ENCODE peak calls at places on chromosomes 5 and 9, in five cellular contexts. One of them, this sample, is unnamed.
A peak's percentile ranks its signal among the peaks of the same experiment; 100 is the strongest.

GRCh38 chr5:170338933-170339779 is 41.6 kb upstream of the LCP2 start:
- DNase-seq in IMR-90: no peak
- DNase-seq in A549: no peak
- DNase-seq in GM12878: no peak
- DNase-seq in K562: peak; percentile 51
- DNase-seq in this sample: no peak

GRCh38 chr5:777756-778161 is 6.8 kb downstream of the ZDHHC11B start:
- DNase-seq in IMR-90: no peak
- DNase-seq in A549: no peak
- DNase-seq in GM12878: no peak
- DNase-seq in K562: peak; percentile 84
- DNase-seq in this sample: no peak

GRCh38 chr5:137876101-137876500 is 8.4 kb downstream of the MYOT start:
- DNase-seq in IMR-90: no peak
- DNase-seq in A549: no peak
- DNase-seq in GM12878: no peak
- DNase-seq in K562: no peak
- DNase-seq in this sample: no peak

GRCh38 chr9:129714393-129715051 is 38.3 kb downstream of the PTGES start:
- DNase-seq in IMR-90: no peak
- DNase-seq in A549: no peak
- DNase-seq in GM12878: no peak
- DNase-seq in K562: no peak
- DNase-seq in this sample: no peak

GRCh38 chr5:59040804-59041201 is 457.9 kb downstream of the RAB3C start:
- DNase-seq in IMR-90: no peak
- DNase-seq in A549: no peak
- DNase-seq in GM12878: no peak
- DNase-seq in K562: no peak
- DNase-seq in this sample: no peak

GRCh38 chr5:115543931-115544370 is 624 bp downstream of the FEM1C start:
- DNase-seq in IMR-90: peak; percentile 53
- DNase-seq in A549: no peak
- DNase-seq in GM12878: no peak
- DNase-seq in K562: no peak
- DNase-seq in this sample: peak; percentile 29

GRCh38 chr9:121640076-121640475 is 11.4 kb upstream of the DAB2IP start:
- DNase-seq in IMR-90: peak; percentile 17
- DNase-seq in A549: peak; percentile 59
- DNase-seq in GM12878: no peak
- DNase-seq in K562: peak; percentile 71
- DNase-seq in this sample: peak; percentile 50

GRCh38 chr5:83496626-83497025 is 25.1 kb downstream of the VCAN start:
- DNase-seq in IMR-90: no peak
- DNase-seq in A549: no peak
- DNase-seq in GM12878: no peak
- DNase-seq in K562: no peak
- DNase-seq in this sample: no peak

GRCh38 chr9:75788006-75788634 is 102.4 kb upstream of the PCSK5 start:
- DNase-seq in IMR-90: no peak
- DNase-seq in A549: no peak
- DNase-seq in GM12878: no peak
- DNase-seq in K562: no peak
- DNase-seq in this sample: no peak

GRCh38 chr9:68844623-68845612 is 139.9 kb downstream of the PIP5K1B start:
- DNase-seq in IMR-90: peak; percentile 8
- DNase-seq in A549: peak; percentile 16
- DNase-seq in GM12878: no peak
- DNase-seq in K562: peak; percentile 33
- DNase-seq in this sample: peak; percentile 25

GRCh38 chr9:70679845-70680244 is 265.4 kb upstream of the KLF9 start:
- DNase-seq in IMR-90: peak; percentile 1
- DNase-seq in A549: no peak
- DNase-seq in GM12878: no peak
- DNase-seq in K562: no peak
- DNase-seq in this sample: no peak

GRCh38 chr5:107456281-107456715 is 214.4 kb downstream of the EFNA5 start:
- DNase-seq in IMR-90: peak; percentile 31
- DNase-seq in A549: no peak
- DNase-seq in GM12878: peak; percentile 79
- DNase-seq in K562: no peak
- DNase-seq in this sample: no peak

GRCh38 chr5:115414406-115415142 is 118.1 kb upstream of the CCDC112 start:
- DNase-seq in IMR-90: peak; percentile 99
- DNase-seq in A549: no peak
- DNase-seq in GM12878: no peak
- DNase-seq in K562: no peak
- DNase-seq in this sample: no peak

GRCh38 chr5:41143124-41143523 is 70.2 kb downstream of the C6 start:
- DNase-seq in IMR-90: no peak
- DNase-seq in A549: no peak
- DNase-seq in GM12878: no peak
- DNase-seq in K562: no peak
- DNase-seq in this sample: no peak

DNA sequence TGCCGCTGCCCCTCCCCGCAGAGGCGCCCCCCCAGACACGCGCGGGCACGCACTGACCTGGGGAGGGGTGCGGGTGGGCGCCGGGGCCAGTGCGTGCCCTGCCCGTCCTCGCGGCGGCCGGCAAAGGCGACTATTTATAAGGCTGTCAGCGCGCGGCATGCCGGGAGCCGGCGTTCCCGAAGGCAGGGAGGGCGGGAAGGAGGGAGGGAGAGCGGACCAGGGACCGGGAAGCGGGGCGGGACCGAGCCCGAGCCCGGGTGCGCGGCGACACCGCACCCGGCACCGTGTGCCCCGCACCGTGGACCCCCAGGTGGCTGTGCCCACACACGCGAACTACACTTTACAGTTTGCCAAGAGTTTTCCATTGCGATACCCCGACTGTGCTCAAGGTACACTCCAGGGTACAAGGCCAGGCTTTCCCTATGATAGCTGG is at the start of gene AK1:
- DNase-seq in IMR-90: peak; percentile 37
- DNase-seq in A549: no peak
- DNase-seq in GM12878: no peak
- DNase-seq in K562: peak; percentile 80
- DNase-seq in this sample: no peak
- TF ChIP-seq POLR2A in IMR-90: peak; percentile 42
- TF ChIP-seq POLR2A in A549: peak; percentile 59
- TF ChIP-seq POLR2A in GM12878: no peak
- TF ChIP-seq POLR2A in K562: peak; percentile 55
- TF ChIP-seq POLR2A in this sample: no peak

DNA sequence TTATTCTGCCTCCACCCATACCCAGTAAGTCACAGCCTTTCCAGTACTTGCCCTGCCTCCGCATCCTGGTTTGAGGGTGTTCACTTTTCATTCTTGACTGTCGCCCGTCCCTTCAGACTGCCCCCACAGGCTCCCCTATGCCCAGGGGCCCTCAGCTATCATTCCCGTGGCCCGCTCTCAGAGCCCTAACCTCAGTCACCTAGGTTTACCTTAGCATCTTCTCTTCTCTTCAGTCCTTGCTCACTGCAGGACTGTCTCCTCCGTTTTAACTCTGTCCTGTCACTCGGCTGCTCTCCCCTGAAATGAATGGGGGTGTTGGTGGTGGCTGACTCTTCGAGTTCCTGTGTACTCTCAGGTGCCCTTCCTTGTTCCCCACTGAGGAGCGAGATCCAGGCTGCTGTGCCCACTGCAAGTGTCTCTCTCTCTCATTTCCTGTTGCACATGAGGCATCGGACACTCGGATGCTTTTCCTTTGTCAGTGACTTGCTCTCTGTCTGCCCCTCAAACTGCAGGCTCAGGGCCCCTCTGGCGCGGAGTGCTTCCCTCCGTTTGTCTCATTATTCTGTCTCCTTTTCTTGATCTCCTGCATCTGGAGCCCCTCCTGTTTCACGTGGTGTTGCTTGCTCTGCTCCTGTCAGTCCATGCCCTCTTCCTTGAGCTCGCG is 89.8 kb downstream of the CACNA1B start:
- DNase-seq in IMR-90: no peak
- DNase-seq in A549: no peak
- DNase-seq in GM12878: no peak
- DNase-seq in K562: no peak
- DNase-seq in this sample: no peak
- TF ChIP-seq SMC3 in IMR-90: no peak
- TF ChIP-seq SMC3 in A549: no peak
- TF ChIP-seq SMC3 in GM12878: no peak
- TF ChIP-seq SMC3 in K562: no peak
- TF ChIP-seq SMC3 in this sample: no peak

DNA sequence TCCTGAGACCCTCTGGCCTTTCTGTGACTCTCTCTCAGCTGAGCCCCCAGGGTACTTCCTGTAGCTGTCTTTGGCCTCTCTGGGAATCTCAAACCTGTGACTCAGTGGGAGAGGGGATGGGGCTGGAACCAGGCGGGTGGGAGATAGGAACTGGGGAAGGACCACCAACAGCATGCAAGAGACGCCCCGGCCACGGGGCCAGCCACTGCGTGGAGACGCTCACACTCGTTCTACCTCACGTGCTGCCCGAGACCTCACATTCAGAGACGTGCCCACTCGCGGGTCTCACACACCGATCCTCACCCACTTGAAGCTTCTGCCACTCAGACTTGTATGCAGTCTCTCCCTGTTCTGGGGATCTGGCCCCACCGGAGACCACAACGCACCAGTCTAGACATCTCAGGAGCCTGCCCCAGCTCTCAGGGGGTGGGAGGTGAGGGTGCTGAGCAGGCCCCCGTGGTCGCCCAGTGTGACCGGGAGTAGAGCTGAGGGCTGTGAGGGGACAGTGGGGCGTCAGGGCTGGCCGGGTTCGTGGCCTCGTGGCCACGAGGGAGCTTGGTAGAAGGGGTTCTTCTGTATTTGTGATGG is 13.8 kb downstream of the GPRIN1 start:
- DNase-seq in IMR-90: no peak
- DNase-seq in A549: no peak
- DNase-seq in GM12878: no peak
- DNase-seq in K562: no peak
- DNase-seq in this sample: no peak
- TF ChIP-seq POLR2A in IMR-90: no peak
- TF ChIP-seq POLR2A in A549: no peak
- TF ChIP-seq POLR2A in GM12878: no peak
- TF ChIP-seq POLR2A in K562: no peak
- TF ChIP-seq POLR2A in this sample: no peak

DNA sequence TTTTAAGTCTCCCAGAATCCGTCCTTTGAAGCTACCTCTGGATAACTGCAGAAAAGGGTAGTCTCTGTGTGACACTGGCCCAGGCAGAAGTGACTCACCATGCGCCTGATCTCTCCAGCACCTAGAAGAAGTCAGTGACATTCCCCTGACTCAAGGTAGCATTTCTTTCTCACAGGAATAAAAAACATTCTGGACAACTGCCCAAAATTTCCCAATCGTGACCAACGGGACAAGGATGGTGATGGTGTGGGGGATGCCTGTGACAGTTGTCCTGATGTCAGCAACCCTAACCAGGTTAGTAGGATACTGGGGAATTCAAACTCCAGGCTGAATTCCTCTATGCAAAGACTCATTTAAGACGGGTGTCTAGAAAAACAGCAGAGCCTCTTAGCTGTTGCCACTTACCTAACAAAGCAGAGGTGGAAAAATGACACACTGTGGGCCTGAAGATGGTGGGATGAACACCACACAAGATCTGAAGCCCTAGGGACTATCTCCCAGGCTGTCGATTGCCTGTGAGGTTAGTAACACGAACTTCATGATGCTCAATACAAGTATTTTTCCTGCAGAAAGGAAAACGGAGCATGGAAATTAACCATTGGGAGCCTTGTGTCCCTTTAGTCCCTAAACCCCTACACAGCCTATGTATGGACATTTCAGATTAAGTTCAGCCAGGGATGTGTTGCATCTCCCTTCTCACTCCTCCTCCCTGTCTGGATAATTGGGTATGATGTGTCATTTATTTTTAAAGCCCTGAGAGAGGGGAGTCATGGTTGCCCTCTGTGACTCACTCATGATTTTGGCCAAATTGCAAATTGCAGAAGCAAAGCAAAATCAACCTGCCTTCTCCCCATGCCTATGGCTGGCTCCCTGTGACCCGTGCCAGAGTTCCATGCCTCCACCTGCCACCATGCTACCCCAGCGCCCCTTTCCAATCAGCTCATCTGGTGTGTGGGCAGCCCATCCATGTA is 37.2 kb downstream of the THBS4 start:
- DNase-seq in IMR-90: peak; percentile 29
- DNase-seq in A549: no peak
- DNase-seq in GM12878: no peak
- DNase-seq in K562: no peak
- DNase-seq in this sample: no peak
- TF ChIP-seq SMC3 in IMR-90: no peak
- TF ChIP-seq SMC3 in A549: no peak
- TF ChIP-seq SMC3 in GM12878: no peak
- TF ChIP-seq SMC3 in K562: no peak
- TF ChIP-seq SMC3 in this sample: no peak

DNA sequence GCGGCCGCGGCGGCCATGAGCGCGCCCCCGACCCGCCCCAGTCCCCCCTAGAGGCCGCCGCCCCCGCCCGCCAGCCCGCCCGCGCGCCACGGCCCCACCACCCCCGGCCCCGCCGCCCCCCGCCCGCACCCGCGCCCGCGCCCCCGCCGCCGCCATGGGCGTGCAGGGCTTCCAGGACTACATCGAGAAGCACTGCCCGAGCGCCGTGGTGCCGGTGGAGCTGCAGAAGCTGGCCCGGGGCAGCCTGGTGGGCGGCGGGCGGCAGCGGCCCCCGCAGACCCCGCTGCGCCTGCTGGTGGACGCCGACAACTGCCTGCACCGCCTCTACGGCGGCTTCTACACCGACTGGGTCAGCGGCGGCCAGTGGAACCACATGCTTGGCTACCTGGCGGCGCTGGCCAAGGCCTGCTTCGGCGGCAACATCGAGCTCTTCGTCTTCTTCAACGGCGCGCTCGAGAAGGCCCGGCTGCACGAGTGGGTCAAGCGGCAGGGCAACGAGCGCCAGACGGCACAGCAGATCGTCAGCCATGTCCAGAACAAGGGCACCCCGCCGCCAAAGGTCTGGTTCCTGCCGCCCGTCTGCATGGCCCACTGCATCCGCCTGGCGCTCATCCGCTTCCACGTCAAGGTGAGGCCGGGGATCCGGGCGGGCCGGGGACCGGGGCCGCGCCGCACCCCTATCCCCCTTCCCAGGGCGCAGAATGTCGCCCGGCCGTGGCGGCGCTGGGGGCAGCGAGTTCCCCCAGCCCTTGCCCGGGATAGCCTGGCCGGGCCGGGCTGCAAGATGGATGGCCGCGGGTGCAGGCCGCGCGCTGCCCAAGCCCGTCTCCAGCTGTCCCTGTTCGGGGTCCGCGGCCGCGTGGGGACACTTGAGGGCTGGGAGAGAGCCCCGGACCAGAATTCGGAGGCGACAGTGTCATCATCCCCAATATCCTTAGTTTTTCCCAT is 551 bp downstream of the FAM120A start:
- DNase-seq in IMR-90: peak; percentile 33
- DNase-seq in A549: no peak
- DNase-seq in GM12878: no peak
- DNase-seq in K562: peak; percentile 39
- DNase-seq in this sample: peak; percentile 16
- TF ChIP-seq POLR2A in IMR-90: no peak
- TF ChIP-seq POLR2A in A549: no peak
- TF ChIP-seq POLR2A in GM12878: peak; percentile 60
- TF ChIP-seq POLR2A in K562: no peak
- TF ChIP-seq POLR2A in this sample: no peak

GRCh38 chr9:110566156-110566555 is 13.4 kb downstream of the SVEP1 start:
- DNase-seq in IMR-90: no peak
- DNase-seq in A549: no peak
- DNase-seq in GM12878: no peak
- DNase-seq in K562: no peak
- DNase-seq in this sample: no peak
- TF ChIP-seq SMC3 in IMR-90: no peak
- TF ChIP-seq SMC3 in A549: no peak
- TF ChIP-seq SMC3 in GM12878: no peak
- TF ChIP-seq SMC3 in K562: no peak
- TF ChIP-seq SMC3 in this sample: no peak

GRCh38 chr9:72977670-72978069 is 24.8 kb upstream of the ALDH1A1 start:
- DNase-seq in IMR-90: no peak
- DNase-seq in A549: no peak
- DNase-seq in GM12878: no peak
- DNase-seq in K562: no peak
- DNase-seq in this sample: no peak
- TF ChIP-seq POLR2A in IMR-90: no peak
- TF ChIP-seq POLR2A in A549: no peak
- TF ChIP-seq POLR2A in GM12878: no peak
- TF ChIP-seq POLR2A in K562: no peak
- TF ChIP-seq POLR2A in this sample: no peak